ENCODE peak calls at places on chromosomes 11 and 22, in nine cellular contexts. X is Peyer's patch; H is GM23248; Y is brain microvascular endothelial cell; F is IMR-90; L is GM23338; W is adrenal gland; T is PC-9; Z is CD8-positive, alpha-beta memory T cell. A is an unnamed sample. For H3K36me3 and H3K27me3, the result is how much of the 10 kb centered on the place peaks cover.

GRCh38 chr11:66542362-66542761 is 3.5 kb downstream of the ZDHHC24 start:
- DNase-seq in Y (no peak), T (no peak), H (peak), L (no peak), F (peak), X (no peak), W (no peak), Z (no peak), A (no peak)

GRCh38 chr22:21984793-21985192 is 2.2 kb upstream of the TOP3B start:
- DNase-seq in F (peak), T (no peak), L (peak), X (no peak), Z (no peak), H (peak), Y (peak), W (no peak), A (no peak)

GRCh38 chr11:96072592-96072991 is 148.7 kb upstream of the MTMR2 start:
- DNase-seq in X (no peak), H (no peak), W (no peak), Z (no peak), Y (no peak), F (no peak), L (no peak), T (no peak), A (no peak)

GRCh38 chr11:65095974-65096806 is at the start of gene VPS51:
- DNase-seq in H (peak), T (peak), X (peak), Y (peak), Z (peak), L (peak), W (peak), F (peak), A (peak)

GRCh38 chr11:91630916-91631673 is 593.5 kb upstream of the FAT3 start:
- DNase-seq in X (no peak), L (no peak), Y (no peak), F (no peak), W (no peak), T (no peak), H (no peak), Z (no peak), A (no peak)

GRCh38 chr11:32960553-32961164 is 55.0 kb upstream of the DEPDC7 start:
- DNase-seq in X (no peak), T (peak), Y (no peak), F (peak), L (peak), H (peak), W (no peak), Z (no peak), A (no peak)

GRCh38 chr11:108432783-108433182 is 34.5 kb downstream of the C11orf65 start:
- DNase-seq in W (no peak), L (no peak), F (peak), H (peak), Y (peak), X (no peak), T (no peak), Z (no peak), A (no peak)

GRCh38 chr22:22049684-22050083 is 67.1 kb upstream of the TOP3B start:
- DNase-seq in Y (no peak), T (no peak), L (no peak), H (no peak), Z (no peak), X (no peak), W (no peak), F (no peak), A (no peak)

GRCh38 chr22:26715392-26715939 is 58.1 kb downstream of the MIAT start:
- DNase-seq in Z (no peak), H (no peak), Y (no peak), W (no peak), T (no peak), L (no peak), X (no peak), F (no peak), A (no peak)

GRCh38 chr11:61834278-61835004 is 6.3 kb downstream of the FADS2 start:
- DNase-seq in X (peak), Z (peak), W (peak), H (peak), T (no peak), F (peak), L (peak), Y (peak), A (no peak)

GRCh38 chr11:86068138-86068861 is 584 bp downstream of the PICALM start:
- DNase-seq in T (no peak), Y (no peak), X (peak), H (peak), L (peak), W (peak), Z (peak), F (no peak), A (peak)

GRCh38 chr11:23555085-23555484 is 694.8 kb upstream of the CCDC179 start:
- DNase-seq in X (no peak), T (no peak), F (peak), L (no peak), W (no peak), Y (peak), Z (no peak), H (peak), A (no peak)

GRCh38 chr11:3198815-3199214 is 19.8 kb downstream of the MRGPRG start:
- DNase-seq in T (no peak), F (no peak), Y (no peak), L (no peak), X (no peak), H (no peak), W (no peak), Z (no peak), A (no peak)

GRCh38 chr11:72039108-72039850 is 40.6 kb downstream of the IL18BP start:
- DNase-seq in F (peak), Z (no peak), H (peak), W (no peak), L (peak), Y (no peak), T (no peak), X (no peak), A (peak)

GRCh38 chr11:68959465-68960298 is 21.1 kb downstream of the MRGPRD start:
- DNase-seq in Z (no peak), F (no peak), Y (no peak), X (no peak), L (no peak), H (no peak), T (no peak), W (no peak), A (no peak)

GRCh38 chr22:46974077-46974476 is 211.6 kb downstream of the TBC1D22A start:
- DNase-seq in L (no peak), T (no peak), Z (no peak), X (no peak), H (peak), Y (no peak), W (no peak), F (no peak), A (no peak)

GRCh38 chr22:46972901-46973831 is 210.7 kb downstream of the TBC1D22A start:
- DNase-seq in L (no peak), Y (no peak), Z (no peak), H (no peak), X (no peak), T (no peak), W (no peak), F (no peak), A (no peak)

GRCh38 chr22:46976130-46976529 is 213.7 kb downstream of the TBC1D22A start:
- DNase-seq in L (no peak), Y (no peak), F (no peak), T (no peak), Z (no peak), W (no peak), H (no peak), X (no peak), A (no peak)

GRCh38 chr22:46976598-46976997 is 214.1 kb downstream of the TBC1D22A start:
- DNase-seq in Z (no peak), H (no peak), X (no peak), Y (no peak), W (no peak), L (no peak), F (no peak), T (no peak), A (no peak)

GRCh38 chr22:46974631-46975585 is 212.5 kb downstream of the TBC1D22A start:
- DNase-seq in L (no peak), Y (no peak), H (no peak), F (no peak), X (no peak), Z (no peak), T (no peak), W (no peak), A (no peak)
- H3K36me3 ChIP-seq in L (under half), Y (under half), H (under half), F (under half), X (under half), Z (under half), T (under half), W (under half), A (under half)

GRCh38 chr22:38292694-38293093 is 19.9 kb upstream of the TMEM184B start:
- DNase-seq in T (peak), Y (peak), Z (no peak), W (no peak), L (no peak), X (no peak), F (no peak), H (no peak), A (no peak)
- H3K27ac ChIP-seq in T (peak), Y (peak), Z (no peak), W (peak), L (no peak), X (no peak), F (no peak), H (no peak), A (no peak)

GRCh38 chr11:121538054-121538453 is 85.3 kb upstream of the SORL1-AS1 start:
- DNase-seq in F (no peak), T (no peak), W (no peak), Y (no peak), X (no peak), H (no peak), L (no peak), Z (no peak), A (no peak)

GRCh38 chr11:121533556-121534050 is 80.8 kb upstream of the SORL1-AS1 start:
- DNase-seq in Y (no peak), Z (no peak), T (no peak), L (no peak), X (no peak), F (no peak), H (no peak), W (no peak), A (no peak)

GRCh38 chr11:121534131-121535093 is 81.6 kb upstream of the SORL1-AS1 start:
- DNase-seq in T (no peak), Z (no peak), X (no peak), W (no peak), L (peak), Y (no peak), F (peak), H (peak), A (no peak)

GRCh38 chr11:121535122-121535796 is 82.5 kb upstream of the SORL1-AS1 start:
- DNase-seq in F (peak), X (no peak), Y (no peak), Z (no peak), H (peak), W (no peak), T (no peak), L (no peak), A (no peak)

DNA sequence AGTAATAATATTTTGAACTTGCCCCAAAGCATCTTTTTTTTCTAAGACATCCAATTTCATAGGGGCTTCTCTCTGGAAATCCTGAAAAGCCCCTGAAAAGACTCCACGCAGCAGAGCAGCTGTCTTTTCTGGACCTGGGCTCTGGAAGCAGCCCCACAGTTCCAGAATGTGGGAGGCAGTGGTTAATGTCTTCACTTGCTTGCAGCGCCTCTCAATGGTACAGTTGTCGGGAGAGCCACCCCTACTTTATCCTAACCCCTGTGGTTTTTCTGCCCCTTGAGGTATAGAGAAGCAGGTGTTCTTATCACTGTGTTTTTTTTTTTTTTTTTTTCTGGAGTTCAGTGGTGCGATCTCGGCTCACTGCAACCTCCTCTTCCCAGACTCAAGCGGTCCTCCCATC is 83.3 kb upstream of the SORL1-AS1 start:
- DNase-seq in F (no peak), Y (no peak), L (peak), X (no peak), T (no peak), W (no peak), Z (no peak), H (no peak), A (no peak)
- H3K27me3 ChIP-seq in F (under half), Y (under half), L (under half), X (under half), T (half or more), W (under half), Z (under half), H (under half), A (under half)

GRCh38 chr22:27823221-27823620 is 21.7 kb upstream of the MN1 start:
- DNase-seq in L (no peak), H (no peak), F (no peak), Y (no peak), Z (no peak), T (no peak), W (no peak), X (no peak), A (no peak)

GRCh38 chr22:27820896-27821866 is 19.6 kb upstream of the MN1 start:
- DNase-seq in X (no peak), H (peak), L (no peak), Z (no peak), W (no peak), T (no peak), Y (no peak), F (no peak), A (no peak)

GRCh38 chr22:27828214-27828587 is 26.6 kb upstream of the MN1 start:
- DNase-seq in L (no peak), X (no peak), F (no peak), Z (no peak), H (no peak), Y (no peak), W (no peak), T (no peak), A (no peak)

GRCh38 chr22:27827586-27828213 is 26.1 kb upstream of the MN1 start:
- DNase-seq in F (no peak), Z (no peak), Y (no peak), T (no peak), X (no peak), H (no peak), W (peak), L (no peak), A (no peak)

GRCh38 chr22:27825174-27825573 is 23.6 kb upstream of the MN1 start:
- DNase-seq in Z (no peak), F (no peak), Y (no peak), W (no peak), H (no peak), L (peak), X (no peak), T (no peak), A (no peak)
- H3K36me3 ChIP-seq in Z (under half), F (under half), Y (under half), W (under half), H (under half), L (under half), X (under half), T (under half), A (under half)

A was measured in lung.